ENCODE peak calls at places on chromosomes 3 and 15, in ten cellular contexts. One of them, this sample, is unnamed.
A peak's percentile ranks its signal among the peaks of the same experiment; 100 is the strongest.

GRCh38 chr15:70356919-70357318 is 259.2 kb upstream of the TLE3 start:
- DNase-seq in brain microvascular endothelial cell: peak; percentile 32
- DNase-seq in psoas muscle: no peak
- DNase-seq in IMR-90: no peak
- DNase-seq in lower lobe of right lung: no peak
- DNase-seq in K562: no peak
- DNase-seq in HepG2: no peak
- DNase-seq in left lung: no peak
- DNase-seq in upper lobe of right lung: peak; percentile 32
- DNase-seq in mesendoderm: no peak
- DNase-seq in this sample: no peak

GRCh38 chr3:123920383-123920782 is 36.3 kb upstream of the MYLK start:
- DNase-seq in brain microvascular endothelial cell: no peak
- DNase-seq in mesendoderm: no peak
- DNase-seq in psoas muscle: no peak
- DNase-seq in HepG2: no peak
- DNase-seq in lower lobe of right lung: no peak
- DNase-seq in IMR-90: no peak
- DNase-seq in left lung: no peak
- DNase-seq in upper lobe of right lung: no peak
- DNase-seq in K562: no peak
- DNase-seq in this sample: no peak

GRCh38 chr3:81406318-81406717 is 355.1 kb downstream of the GBE1 start:
- DNase-seq in HepG2: no peak
- DNase-seq in psoas muscle: no peak
- DNase-seq in mesendoderm: no peak
- DNase-seq in left lung: no peak
- DNase-seq in lower lobe of right lung: no peak
- DNase-seq in K562: no peak
- DNase-seq in brain microvascular endothelial cell: no peak
- DNase-seq in upper lobe of right lung: no peak
- DNase-seq in IMR-90: no peak
- DNase-seq in this sample: no peak

GRCh38 chr3:151362798-151363197 is 21.8 kb downstream of the P2RY12 start:
- DNase-seq in K562: no peak
- DNase-seq in upper lobe of right lung: no peak
- DNase-seq in mesendoderm: no peak
- DNase-seq in psoas muscle: no peak
- DNase-seq in IMR-90: no peak
- DNase-seq in HepG2: no peak
- DNase-seq in brain microvascular endothelial cell: no peak
- DNase-seq in lower lobe of right lung: peak; percentile 68
- DNase-seq in left lung: no peak
- DNase-seq in this sample: no peak

GRCh38 chr3:58899159-58899952 is 150.5 kb downstream of the CFAP20DC start:
- DNase-seq in HepG2: no peak
- DNase-seq in lower lobe of right lung: peak; percentile 54
- DNase-seq in upper lobe of right lung: peak; percentile 64
- DNase-seq in left lung: peak; percentile 47
- DNase-seq in K562: peak; percentile 66
- DNase-seq in IMR-90: no peak
- DNase-seq in psoas muscle: peak; percentile 27
- DNase-seq in mesendoderm: peak; percentile 26
- DNase-seq in brain microvascular endothelial cell: no peak
- DNase-seq in this sample: no peak

GRCh38 chr3:45631486-45631885 is 36.9 kb downstream of the LIMD1 start:
- DNase-seq in brain microvascular endothelial cell: no peak
- DNase-seq in left lung: no peak
- DNase-seq in upper lobe of right lung: no peak
- DNase-seq in psoas muscle: no peak
- DNase-seq in K562: peak; percentile 87
- DNase-seq in HepG2: no peak
- DNase-seq in lower lobe of right lung: no peak
- DNase-seq in mesendoderm: no peak
- DNase-seq in IMR-90: no peak
- DNase-seq in this sample: no peak

GRCh38 chr15:34892963-34893591 is 76.5 kb downstream of the AQR start:
- DNase-seq in mesendoderm: peak; percentile 29
- DNase-seq in psoas muscle: no peak
- DNase-seq in IMR-90: no peak
- DNase-seq in lower lobe of right lung: no peak
- DNase-seq in upper lobe of right lung: no peak
- DNase-seq in brain microvascular endothelial cell: no peak
- DNase-seq in HepG2: no peak
- DNase-seq in left lung: no peak
- DNase-seq in K562: no peak
- DNase-seq in this sample: no peak

GRCh38 chr15:48823237-48823636 is 12.4 kb upstream of the CEP152 start:
- DNase-seq in upper lobe of right lung: no peak
- DNase-seq in left lung: no peak
- DNase-seq in lower lobe of right lung: no peak
- DNase-seq in brain microvascular endothelial cell: peak; percentile 51
- DNase-seq in K562: no peak
- DNase-seq in HepG2: no peak
- DNase-seq in psoas muscle: no peak
- DNase-seq in mesendoderm: peak; percentile 89
- DNase-seq in IMR-90: peak; percentile 46
- DNase-seq in this sample: no peak

GRCh38 chr15:47289667-47290066 is 427.6 kb upstream of the SEMA6D start:
- DNase-seq in left lung: no peak
- DNase-seq in IMR-90: no peak
- DNase-seq in mesendoderm: peak; percentile 40
- DNase-seq in upper lobe of right lung: no peak
- DNase-seq in HepG2: no peak
- DNase-seq in K562: no peak
- DNase-seq in brain microvascular endothelial cell: no peak
- DNase-seq in lower lobe of right lung: no peak
- DNase-seq in psoas muscle: no peak
- DNase-seq in this sample: no peak

GRCh38 chr3:82080261-82080660 is 318.8 kb upstream of the GBE1 start:
- DNase-seq in left lung: no peak
- DNase-seq in psoas muscle: no peak
- DNase-seq in K562: no peak
- DNase-seq in upper lobe of right lung: no peak
- DNase-seq in mesendoderm: peak; percentile 67
- DNase-seq in IMR-90: no peak
- DNase-seq in brain microvascular endothelial cell: peak; percentile 6
- DNase-seq in lower lobe of right lung: no peak
- DNase-seq in HepG2: no peak
- DNase-seq in this sample: no peak

GRCh38 chr15:84934942-84935729 is 46.5 kb upstream of the PDE8A start:
- DNase-seq in HepG2: peak; percentile 31
- DNase-seq in brain microvascular endothelial cell: no peak
- DNase-seq in IMR-90: no peak
- DNase-seq in upper lobe of right lung: no peak
- DNase-seq in lower lobe of right lung: no peak
- DNase-seq in mesendoderm: peak; percentile 51
- DNase-seq in left lung: no peak
- DNase-seq in K562: no peak
- DNase-seq in psoas muscle: no peak
- DNase-seq in this sample: no peak

GRCh38 chr3:182575941-182576340 is 217.4 kb upstream of the ATP11B start:
- DNase-seq in mesendoderm: no peak
- DNase-seq in brain microvascular endothelial cell: no peak
- DNase-seq in IMR-90: no peak
- DNase-seq in psoas muscle: no peak
- DNase-seq in HepG2: no peak
- DNase-seq in lower lobe of right lung: no peak
- DNase-seq in K562: no peak
- DNase-seq in upper lobe of right lung: no peak
- DNase-seq in left lung: no peak
- DNase-seq in this sample: no peak

GRCh38 chr3:128994173-128994512 is 267 bp upstream of the CFAP92 start:
- DNase-seq in mesendoderm: no peak
- DNase-seq in upper lobe of right lung: no peak
- DNase-seq in psoas muscle: no peak
- DNase-seq in brain microvascular endothelial cell: no peak
- DNase-seq in left lung: no peak
- DNase-seq in K562: no peak
- DNase-seq in IMR-90: no peak
- DNase-seq in HepG2: no peak
- DNase-seq in lower lobe of right lung: no peak
- DNase-seq in this sample: no peak
- H3K27me3 ChIP-seq in mesendoderm: peaks cover 3% of the 10 kb centered on the region
- H3K27me3 ChIP-seq in upper lobe of right lung: no peaks in the 10 kb centered on the region
- H3K27me3 ChIP-seq in psoas muscle: no peaks in the 10 kb centered on the region
- H3K27me3 ChIP-seq in brain microvascular endothelial cell: peaks cover 14% of the 10 kb centered on the region
- H3K27me3 ChIP-seq in left lung: peaks cover 4% of the 10 kb centered on the region
- H3K27me3 ChIP-seq in K562: no peaks in the 10 kb centered on the region
- H3K27me3 ChIP-seq in IMR-90: peaks cover 53% of the 10 kb centered on the region
- H3K27me3 ChIP-seq in HepG2: peaks cover 3% of the 10 kb centered on the region
- H3K27me3 ChIP-seq in lower lobe of right lung: no peaks in the 10 kb centered on the region
- H3K27me3 ChIP-seq in this sample: no peaks in the 10 kb centered on the region

GRCh38 chr3:134656211-134656800 is 5.5 kb upstream of the KY start:
- DNase-seq in brain microvascular endothelial cell: no peak
- DNase-seq in lower lobe of right lung: no peak
- DNase-seq in mesendoderm: no peak
- DNase-seq in upper lobe of right lung: no peak
- DNase-seq in left lung: no peak
- DNase-seq in IMR-90: no peak
- DNase-seq in psoas muscle: no peak
- DNase-seq in HepG2: no peak
- DNase-seq in K562: no peak
- DNase-seq in this sample: no peak
- H3K27me3 ChIP-seq in brain microvascular endothelial cell: no peaks in the 10 kb centered on the region
- H3K27me3 ChIP-seq in lower lobe of right lung: peaks cover 6% of the 10 kb centered on the region
- H3K27me3 ChIP-seq in mesendoderm: peaks cover 22% of the 10 kb centered on the region
- H3K27me3 ChIP-seq in upper lobe of right lung: no peaks in the 10 kb centered on the region
- H3K27me3 ChIP-seq in left lung: peaks cover 8% of the 10 kb centered on the region
- H3K27me3 ChIP-seq in IMR-90: peaks cover 21% of the 10 kb centered on the region
- H3K27me3 ChIP-seq in psoas muscle: no peaks in the 10 kb centered on the region
- H3K27me3 ChIP-seq in HepG2: no peaks in the 10 kb centered on the region
- H3K27me3 ChIP-seq in K562: no peaks in the 10 kb centered on the region
- H3K27me3 ChIP-seq in this sample: no peaks in the 10 kb centered on the region

DNA sequence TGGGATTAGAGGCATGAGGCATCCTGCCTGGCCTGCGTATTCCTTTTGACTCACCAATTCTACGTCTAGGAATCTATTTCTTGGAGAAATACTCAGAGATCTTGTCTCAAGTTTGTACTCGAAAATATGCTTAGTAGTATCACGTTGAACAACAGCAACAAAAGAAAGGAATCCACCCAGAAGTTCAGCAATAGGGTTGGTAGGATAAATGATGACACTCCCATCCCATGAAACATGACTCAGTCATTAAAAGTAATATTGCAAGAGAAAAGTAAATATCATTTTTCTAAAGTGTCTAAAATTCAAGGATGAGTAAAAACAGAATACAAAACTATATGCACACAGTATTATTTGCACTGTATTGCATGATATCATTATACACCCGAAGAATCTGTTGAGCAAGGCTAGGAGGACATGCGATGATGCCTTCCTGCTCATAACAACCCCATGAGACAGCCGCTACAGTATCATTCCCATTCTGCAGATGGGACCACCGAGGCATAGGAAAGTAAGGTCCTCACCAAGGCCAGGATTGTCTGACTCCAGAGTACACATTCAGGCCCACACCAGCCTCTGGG is 61.5 kb downstream of the SLC6A1 start:
- DNase-seq in left lung: no peak
- DNase-seq in HepG2: no peak
- DNase-seq in K562: no peak
- DNase-seq in mesendoderm: no peak
- DNase-seq in brain microvascular endothelial cell: no peak
- DNase-seq in psoas muscle: no peak
- DNase-seq in upper lobe of right lung: no peak
- DNase-seq in IMR-90: no peak
- DNase-seq in lower lobe of right lung: no peak
- DNase-seq in this sample: no peak
- H3K27me3 ChIP-seq in left lung: peaks cover 42% of the 10 kb centered on the region
- H3K27me3 ChIP-seq in HepG2: peaks cover 1% of the 10 kb centered on the region
- H3K27me3 ChIP-seq in K562: peaks cover 12% of the 10 kb centered on the region
- H3K27me3 ChIP-seq in mesendoderm: no peaks in the 10 kb centered on the region
- H3K27me3 ChIP-seq in brain microvascular endothelial cell: peaks cover 10% of the 10 kb centered on the region
- H3K27me3 ChIP-seq in psoas muscle: no peaks in the 10 kb centered on the region
- H3K27me3 ChIP-seq in upper lobe of right lung: peaks cover 22% of the 10 kb centered on the region
- H3K27me3 ChIP-seq in IMR-90: peaks cover 52% of the 10 kb centered on the region
- H3K27me3 ChIP-seq in lower lobe of right lung: peaks cover 19% of the 10 kb centered on the region
- H3K27me3 ChIP-seq in this sample: no peaks in the 10 kb centered on the region

DNA sequence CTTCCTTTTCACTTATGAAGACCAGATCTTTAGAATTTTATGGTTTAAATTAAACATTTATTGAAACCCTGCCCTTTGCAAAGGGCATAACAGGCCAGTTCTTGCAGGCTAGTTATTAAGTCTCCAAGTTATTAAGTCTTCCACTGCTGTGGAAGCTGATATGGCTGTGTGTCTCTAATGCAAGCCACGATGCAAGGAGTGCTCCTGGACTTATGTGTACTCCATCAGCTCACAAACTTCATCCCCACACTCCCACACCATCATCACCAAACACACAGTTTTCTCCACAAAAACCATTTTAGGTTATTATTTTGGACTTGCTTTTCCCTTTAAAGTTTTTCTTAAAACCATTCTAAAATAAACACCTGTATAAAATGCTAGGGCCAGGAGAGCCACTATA is 62.4 kb downstream of the ZIC4 start:
- DNase-seq in HepG2: no peak
- DNase-seq in upper lobe of right lung: no peak
- DNase-seq in IMR-90: no peak
- DNase-seq in psoas muscle: no peak
- DNase-seq in lower lobe of right lung: no peak
- DNase-seq in left lung: no peak
- DNase-seq in K562: no peak
- DNase-seq in mesendoderm: no peak
- DNase-seq in brain microvascular endothelial cell: no peak
- DNase-seq in this sample: no peak
- H3K27me3 ChIP-seq in HepG2: no peaks in the 10 kb centered on the region
- H3K27me3 ChIP-seq in upper lobe of right lung: peaks cover 13% of the 10 kb centered on the region
- H3K27me3 ChIP-seq in IMR-90: peaks cover 3% of the 10 kb centered on the region
- H3K27me3 ChIP-seq in psoas muscle: no peaks in the 10 kb centered on the region
- H3K27me3 ChIP-seq in lower lobe of right lung: peaks cover 10% of the 10 kb centered on the region
- H3K27me3 ChIP-seq in left lung: peaks cover 16% of the 10 kb centered on the region
- H3K27me3 ChIP-seq in K562: no peaks in the 10 kb centered on the region
- H3K27me3 ChIP-seq in mesendoderm: peaks cover 3% of the 10 kb centered on the region
- H3K27me3 ChIP-seq in brain microvascular endothelial cell: no peaks in the 10 kb centered on the region
- H3K27me3 ChIP-seq in this sample: peaks cover 3% of the 10 kb centered on the region

GRCh38 chr15:93072011-93072410 is 17.0 kb downstream of the RGMA start:
- DNase-seq in lower lobe of right lung: no peak
- DNase-seq in brain microvascular endothelial cell: peak; percentile 19
- DNase-seq in K562: no peak
- DNase-seq in HepG2: no peak
- DNase-seq in left lung: no peak
- DNase-seq in upper lobe of right lung: no peak
- DNase-seq in psoas muscle: no peak
- DNase-seq in IMR-90: peak; percentile 14
- DNase-seq in mesendoderm: peak; percentile 62
- DNase-seq in this sample: no peak
- H3K27me3 ChIP-seq in lower lobe of right lung: peaks cover 39% of the 10 kb centered on the region
- H3K27me3 ChIP-seq in brain microvascular endothelial cell: peaks cover 34% of the 10 kb centered on the region
- H3K27me3 ChIP-seq in K562: peaks cover 73% of the 10 kb centered on the region
- H3K27me3 ChIP-seq in HepG2: peaks cover 13% of the 10 kb centered on the region
- H3K27me3 ChIP-seq in left lung: peaks cover 72% of the 10 kb centered on the region
- H3K27me3 ChIP-seq in upper lobe of right lung: peaks cover 13% of the 10 kb centered on the region
- H3K27me3 ChIP-seq in psoas muscle: no peaks in the 10 kb centered on the region
- H3K27me3 ChIP-seq in IMR-90: peaks cover 46% of the 10 kb centered on the region
- H3K27me3 ChIP-seq in mesendoderm: no peaks in the 10 kb centered on the region
- H3K27me3 ChIP-seq in this sample: no peaks in the 10 kb centered on the region

DNA sequence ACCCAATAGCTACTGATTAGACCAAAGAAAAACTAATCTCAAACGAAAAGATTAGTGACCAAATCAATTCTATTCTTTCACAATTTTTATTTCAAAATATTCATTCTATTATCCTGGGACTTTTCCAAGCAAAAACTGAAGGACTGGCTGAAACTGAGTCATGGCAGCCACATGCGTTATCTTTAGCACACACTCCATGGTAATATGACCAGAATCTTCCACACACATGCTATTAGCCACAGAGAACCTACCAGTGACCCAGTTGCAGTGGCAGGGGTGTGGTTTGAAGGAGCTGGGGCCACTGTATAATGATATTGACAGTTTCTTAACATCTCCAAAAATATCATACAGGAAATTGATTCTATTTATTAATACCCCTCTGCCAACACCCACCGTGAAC is 154.8 kb upstream of the ABI3BP start:
- DNase-seq in upper lobe of right lung: no peak
- DNase-seq in lower lobe of right lung: no peak
- DNase-seq in mesendoderm: no peak
- DNase-seq in brain microvascular endothelial cell: no peak
- DNase-seq in HepG2: no peak
- DNase-seq in psoas muscle: no peak
- DNase-seq in left lung: no peak
- DNase-seq in IMR-90: no peak
- DNase-seq in K562: peak; percentile 41
- DNase-seq in this sample: no peak
- H3K27me3 ChIP-seq in upper lobe of right lung: no peaks in the 10 kb centered on the region
- H3K27me3 ChIP-seq in lower lobe of right lung: no peaks in the 10 kb centered on the region
- H3K27me3 ChIP-seq in mesendoderm: no peaks in the 10 kb centered on the region
- H3K27me3 ChIP-seq in brain microvascular endothelial cell: no peaks in the 10 kb centered on the region
- H3K27me3 ChIP-seq in HepG2: no peaks in the 10 kb centered on the region
- H3K27me3 ChIP-seq in psoas muscle: no peaks in the 10 kb centered on the region
- H3K27me3 ChIP-seq in left lung: no peaks in the 10 kb centered on the region
- H3K27me3 ChIP-seq in IMR-90: no peaks in the 10 kb centered on the region
- H3K27me3 ChIP-seq in K562: no peaks in the 10 kb centered on the region
- H3K27me3 ChIP-seq in this sample: no peaks in the 10 kb centered on the region

This sample was measured in dorsolateral prefrontal cortex.